ENCODE peak calls at places on chromosomes 2 and 18, in ten cellular contexts. B is occipital lobe; S is NCI-H1417; V is T-helper 1 cell; P is stimulated activated naive CD4-positive, alpha-beta T cell; R is body of pancreas; D is GM18507; C is astrocyte of the spinal cord; K is transverse colon; U is A549. N is an unnamed sample.
A peak's percentile ranks its signal among the peaks of the same experiment; 100 is the strongest.

GRCh38 chr2:241003830-241004564 is 5.6 kb downstream of the SNED1 start:
- DNase-seq in B (no peak), S (no peak), V (no peak), P (no peak), R (no peak), D (no peak), C (no peak), K (no peak), U (no peak), N (no peak)

GRCh38 chr2:10222-10875 is 36.0 kb downstream of the FAM110C start:
- DNase-seq in B (no peak), S (no peak), V (no peak), P (no peak), R (peak; percentile 35), D (no peak), C (peak; percentile 3), K (no peak), U (no peak), N (peak; percentile 4)

GRCh38 chr2:196233033-196233807 is 61.8 kb upstream of the STK17B start:
- DNase-seq in B (no peak), S (no peak), V (no peak), P (no peak), R (peak; percentile 39), D (no peak), C (peak; percentile 92), K (peak; percentile 44), U (peak; percentile 5), N (peak; percentile 87)

GRCh38 chr18:60099709-60100108 is 199.9 kb downstream of the PMAIP1 start:
- DNase-seq in B (no peak), S (no peak), V (no peak), P (no peak), R (no peak), D (no peak), C (no peak), K (no peak), U (no peak), N (no peak)

GRCh38 chr2:72014871-72015270 is 132.8 kb downstream of the CYP26B1 start:
- DNase-seq in B (no peak), S (no peak), V (no peak), P (no peak), R (no peak), D (no peak), C (no peak), K (no peak), U (no peak), N (no peak)

GRCh38 chr2:165015052-165015642 is 59.8 kb upstream of the SLC38A11 start:
- DNase-seq in B (peak; percentile 36), S (peak; percentile 54), V (peak; percentile 33), P (peak; percentile 27), R (peak; percentile 78), D (no peak), C (peak; percentile 64), K (peak; percentile 65), U (peak; percentile 21), N (peak; percentile 68)

GRCh38 chr18:6920099-6920955 is 190.8 kb downstream of the ARHGAP28 start:
- DNase-seq in B (peak; percentile 11), S (peak; percentile 33), V (peak; percentile 14), P (no peak), R (peak; percentile 85), D (no peak), C (peak; percentile 69), K (peak; percentile 73), U (peak; percentile 13), N (peak; percentile 53)

GRCh38 chr2:106868199-106868598 is 17.8 kb downstream of the ST6GAL2 start:
- DNase-seq in B (no peak), S (no peak), V (no peak), P (no peak), R (no peak), D (no peak), C (no peak), K (no peak), U (no peak), N (no peak)

GRCh38 chr18:40293311-40293710 is 1661.7 kb upstream of the PIK3C3 start:
- DNase-seq in B (no peak), S (no peak), V (no peak), P (no peak), R (no peak), D (no peak), C (no peak), K (no peak), U (no peak), N (no peak)

GRCh38 chr2:236568068-236568921 is 1.3 kb upstream of the ACKR3 start:
- DNase-seq in B (no peak), S (peak; percentile 19), V (peak; percentile 25), P (peak; percentile 29), R (peak; percentile 57), D (no peak), C (peak; percentile 25), K (peak; percentile 39), U (no peak), N (peak; percentile 66)

GRCh38 chr2:215536476-215536875 is 100.6 kb upstream of the FN1 start:
- DNase-seq in B (no peak), S (no peak), V (no peak), P (no peak), R (no peak), D (no peak), C (peak; percentile 41), K (no peak), U (no peak), N (peak; percentile 51)

GRCh38 chr2:65081232-65081685 is 25.0 kb downstream of the CEP68 start:
- DNase-seq in B (no peak), S (no peak), V (no peak), P (no peak), R (no peak), D (no peak), C (no peak), K (no peak), U (no peak), N (no peak)

GRCh38 chr2:237156131-237156856 is 70.6 kb downstream of the COPS8 start:
- DNase-seq in B (peak; percentile 63), S (no peak), V (no peak), P (no peak), R (no peak), D (no peak), C (peak; percentile 95), K (peak; percentile 15), U (no peak), N (peak; percentile 91)

GRCh38 chr18:55407191-55407590 is 180.8 kb downstream of the TCF4 start:
- DNase-seq in B (no peak), S (peak; percentile 44), V (no peak), P (no peak), R (no peak), D (no peak), C (no peak), K (no peak), U (no peak), N (no peak)

GRCh38 chr2:223759569-223760430 is 77.6 kb downstream of the AP1S3 start:
- DNase-seq in B (no peak), S (no peak), V (peak; percentile 18), P (no peak), R (no peak), D (no peak), C (peak; percentile 44), K (no peak), U (peak; percentile 15), N (peak; percentile 20)

GRCh38 chr2:167551411-167551810 is 663.1 kb downstream of the XIRP2 start:
- DNase-seq in B (no peak), S (no peak), V (peak; percentile 1), P (no peak), R (no peak), D (no peak), C (no peak), K (no peak), U (no peak), N (no peak)

GRCh38 chr2:18378020-18378653 is 182.3 kb downstream of the RDH14 start:
- DNase-seq in B (no peak), S (peak; percentile 35), V (peak; percentile 9), P (peak; percentile 3), R (peak; percentile 17), D (no peak), C (peak; percentile 49), K (no peak), U (peak; percentile 54), N (peak; percentile 58)

GRCh38 chr2:16394986-16395550 is 270.6 kb downstream of the CYRIA start:
- DNase-seq in B (no peak), S (no peak), V (no peak), P (no peak), R (no peak), D (no peak), C (no peak), K (no peak), U (no peak), N (no peak)

GRCh38 chr2:128305555-128306080 is 13.1 kb downstream of the HS6ST1 start:
- DNase-seq in B (no peak), S (peak; percentile 69), V (no peak), P (no peak), R (no peak), D (peak; percentile 44), C (no peak), K (no peak), U (no peak), N (peak; percentile 82)

GRCh38 chr2:30113617-30114293 is 33.1 kb upstream of the YPEL5 start:
- DNase-seq in B (no peak), S (no peak), V (no peak), P (no peak), R (no peak), D (no peak), C (peak; percentile 90), K (no peak), U (peak; percentile 43), N (peak; percentile 90)

GRCh38 chr2:241860184-241861078 is 1.7 kb upstream of the PDCD1 start:
- DNase-seq in B (no peak), S (no peak), V (no peak), P (no peak), R (no peak), D (no peak), C (no peak), K (no peak), U (no peak), N (no peak)

GRCh38 chr2:229714736-229715541 is 584 bp upstream of the DNER start:
- DNase-seq in B (peak; percentile 16), S (peak; percentile 37), V (peak; percentile 29), P (peak; percentile 19), R (peak; percentile 63), D (no peak), C (peak; percentile 79), K (peak; percentile 39), U (peak; percentile 48), N (peak; percentile 66)

GRCh38 chr18:70450658-70451253 is 161.9 kb downstream of the SOCS6 start:
- DNase-seq in B (no peak), S (no peak), V (no peak), P (no peak), R (no peak), D (no peak), C (peak; percentile 35), K (no peak), U (no peak), N (peak; percentile 41)

GRCh38 chr2:601806-602455 is 75.3 kb downstream of the TMEM18 start:
- DNase-seq in B (no peak), S (no peak), V (no peak), P (no peak), R (no peak), D (no peak), C (no peak), K (no peak), U (no peak), N (no peak)

GRCh38 chr2:23351388-23352141 is 33.4 kb upstream of the KLHL29 start:
- DNase-seq in B (peak; percentile 67), S (peak; percentile 68), V (peak; percentile 43), P (peak; percentile 22), R (peak; percentile 72), D (peak; percentile 81), C (peak; percentile 70), K (peak; percentile 79), U (peak; percentile 85), N (peak; percentile 74)

GRCh38 chr18:80171190-80171872 is 62.3 kb downstream of the ADNP2 start:
- DNase-seq in B (no peak), S (no peak), V (peak; percentile 22), P (no peak), R (peak; percentile 62), D (no peak), C (peak; percentile 46), K (peak; percentile 50), U (peak; percentile 42), N (peak; percentile 83)

GRCh38 chr18:69992776-69993175 is 45.1 kb upstream of the CD226 start:
- DNase-seq in B (no peak), S (no peak), V (no peak), P (no peak), R (no peak), D (no peak), C (peak; percentile 35), K (no peak), U (no peak), N (no peak)

GRCh38 chr2:167607211-167607610 is 640.2 kb downstream of the STK39 start:
- DNase-seq in B (no peak), S (no peak), V (no peak), P (no peak), R (no peak), D (no peak), C (peak; percentile 14), K (no peak), U (no peak), N (no peak)